ENCODE peak calls at places on chromosomes 5 and 9, in four cellular contexts. E, N, G and U are unnamed samples.
A peak's percentile ranks its signal among the peaks of the same experiment; 100 is the strongest.

GRCh38 chr9:135082536-135082935 is 4.9 kb upstream of the OLFM1 start:
- DNase-seq in E (no peak), N (no peak), G (no peak), U (no peak)

GRCh38 chr5:140800816-140801493 is at the start of gene PCDHA3:
- DNase-seq in E (no peak), N (no peak), G (no peak), U (no peak)

GRCh38 chr9:136209786-136210185 is 4.9 kb upstream of the LHX3 start:
- DNase-seq in E (no peak), N (no peak), G (no peak), U (no peak)

GRCh38 chr5:93236807-93237421 is 344.1 kb downstream of the NR2F1-AS1 start:
- DNase-seq in E (no peak), N (peak; percentile 88), G (no peak), U (no peak)

GRCh38 chr5:72559866-72560766 is 52.9 kb upstream of the ZNF366 start:
- DNase-seq in E (no peak), N (no peak), G (no peak), U (no peak)

GRCh38 chr5:94361161-94361560 is 257.2 kb downstream of the KIAA0825 start:
- DNase-seq in E (no peak), N (no peak), G (no peak), U (no peak)

GRCh38 chr9:650362-650761 is 191.1 kb upstream of the DMRT1 start:
- DNase-seq in E (no peak), N (no peak), G (no peak), U (no peak)

GRCh38 chr9:6417186-6417585 is 4.2 kb downstream of the UHRF2 start:
- DNase-seq in E (peak; percentile 52), N (no peak), G (no peak), U (no peak)

GRCh38 chr5:180115326-180116076 is 43.9 kb upstream of the RNF130 start:
- DNase-seq in E (no peak), N (no peak), G (no peak), U (no peak)

GRCh38 chr9:26326473-26327044 is 566.0 kb downstream of the CAAP1 start:
- DNase-seq in E (peak; percentile 62), N (peak; percentile 72), G (peak; percentile 25), U (no peak)

GRCh38 chr9:112110773-112111106 is 64.4 kb downstream of the SUSD1 start:
- DNase-seq in E (peak; percentile 14), N (no peak), G (no peak), U (no peak)

GRCh38 chr5:146078566-146078965 is 26.8 kb downstream of the PLAC8L1 start:
- DNase-seq in E (no peak), N (no peak), G (no peak), U (no peak)

GRCh38 chr9:34249274-34249673 is 70.4 kb downstream of the UBAP1 start:
- DNase-seq in E (no peak), N (no peak), G (no peak), U (no peak)

GRCh38 chr5:17189381-17190036 is 27.9 kb upstream of the BASP1 start:
- DNase-seq in E (peak; percentile 81), N (peak; percentile 67), G (peak; percentile 69), U (peak; percentile 79)

GRCh38 chr9:84597131-84597530 is 72.4 kb upstream of the NTRK2 start:
- DNase-seq in E (peak; percentile 66), N (no peak), G (no peak), U (no peak)

GRCh38 chr5:95284512-95285405 is at the start of gene MCTP1:
- DNase-seq in E (peak; percentile 8), N (no peak), G (peak; percentile 50), U (no peak)

GRCh38 chr5:530556-530955 is 6.3 kb upstream of the SLC9A3 start:
- DNase-seq in E (no peak), N (no peak), G (no peak), U (no peak)

GRCh38 chr5:64144429-64145215 is 21.0 kb upstream of the RNF180 start:
- DNase-seq in E (no peak), N (no peak), G (no peak), U (no peak)

GRCh38 chr5:96049398-96050272 is 88.0 kb upstream of the ELL2 start:
- DNase-seq in E (no peak), N (peak; percentile 70), G (no peak), U (no peak)

GRCh38 chr5:134878403-134878802 is 4.2 kb downstream of the TXNDC15 start:
- DNase-seq in E (no peak), N (no peak), G (no peak), U (no peak)

GRCh38 chr9:109304350-109304749 is 16.5 kb downstream of the EPB41L4B start:
- DNase-seq in E (no peak), N (no peak), G (no peak), U (no peak)

GRCh38 chr5:31559942-31560341 is 27.8 kb downstream of the C5orf22 start:
- DNase-seq in E (no peak), N (no peak), G (no peak), U (no peak)

GRCh38 chr5:132777209-132778069 is at the start of gene SEPTIN8:
- DNase-seq in E (peak; percentile 54), N (no peak), G (peak; percentile 35), U (no peak)

GRCh38 chr9:112547712-112548440 is 61.2 kb downstream of the KIAA1958 start:
- DNase-seq in E (no peak), N (no peak), G (no peak), U (no peak)

GRCh38 chr9:37187269-37187668 is 66.9 kb downstream of the ZCCHC7 start:
- DNase-seq in E (peak; percentile 78), N (no peak), G (no peak), U (no peak)

GRCh38 chr5:116097301-116097700 is 12.5 kb downstream of the COMMD10 start:
- DNase-seq in E (no peak), N (peak; percentile 25), G (no peak), U (no peak)

GRCh38 chr5:122844136-122844915 is 1.1 kb upstream of the SNX24 start:
- DNase-seq in E (peak; percentile 10), N (no peak), G (no peak), U (no peak)

GRCh38 chr9:114677418-114677817 is 4.6 kb downstream of the TEX48 start:
- DNase-seq in E (no peak), N (peak; percentile 99), G (no peak), U (no peak)

GRCh38 chr9:4796988-4797956 is 4.5 kb downstream of the RCL1 start:
- DNase-seq in E (peak; percentile 52), N (peak; percentile 36), G (no peak), U (no peak)

GRCh38 chr5:150079655-150080461 is 6.5 kb downstream of the CSF1R start:
- DNase-seq in E (no peak), N (no peak), G (no peak), U (peak; percentile 62)

GRCh38 chr5:4413996-4414395 is 726.1 kb upstream of the ADAMTS16 start:
- DNase-seq in E (no peak), N (no peak), G (no peak), U (no peak)

DNA sequence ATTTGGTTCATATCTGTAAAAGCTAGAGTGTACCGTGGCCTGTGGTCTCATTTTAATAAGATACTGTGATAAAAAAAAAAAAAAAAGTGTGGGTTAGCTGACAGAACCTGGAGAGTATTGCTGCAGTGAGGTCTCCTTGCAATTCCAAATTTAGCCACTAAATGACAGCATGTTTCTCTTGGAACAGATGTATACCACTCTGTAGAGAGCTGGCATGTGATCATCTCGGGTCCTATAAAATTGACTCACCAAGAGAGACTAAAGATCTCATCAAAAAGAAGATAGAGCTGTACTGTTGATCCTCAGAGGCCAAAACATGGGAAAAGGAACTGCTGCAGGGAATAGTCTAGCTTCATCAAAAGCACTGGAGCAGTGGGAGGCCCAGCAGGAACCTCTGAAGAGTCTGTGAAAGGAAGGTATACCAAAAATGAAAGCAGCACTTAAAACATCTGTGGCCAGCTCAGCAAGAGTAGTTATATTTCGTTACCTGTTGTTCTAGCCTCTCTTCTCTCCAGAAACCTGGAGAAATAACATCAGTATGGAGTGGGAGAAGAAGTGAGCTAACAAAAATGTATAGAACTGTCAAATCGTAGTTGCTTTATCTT is 826.8 kb downstream of the EFNA5 start:
- DNase-seq in E (peak; percentile 15), N (no peak), G (no peak), U (no peak)
- TF ChIP-seq CTCF in E (no peak), N (no peak), G (peak; percentile 15), U (peak; percentile 47)

GRCh38 chr9:120985759-120986353 is 59.3 kb upstream of the TRAF1 start:
- DNase-seq in E (peak; percentile 59), N (peak; percentile 77), G (no peak), U (no peak)
- TF ChIP-seq CTCF in E (peak; percentile 53), N (peak; percentile 82), G (peak; percentile 44), U (peak; percentile 77)

GRCh38 chr9:21402387-21403247 is 6.3 kb upstream of the IFNA8 start:
- DNase-seq in E (no peak), N (no peak), G (no peak), U (no peak)
- TF ChIP-seq CTCF in E (no peak), N (peak; percentile 23), G (peak; percentile 32), U (peak; percentile 39)

GRCh38 chr5:18772475-18772874 is 1138.2 kb downstream of the TAF11L14 start:
- DNase-seq in E (no peak), N (no peak), G (no peak), U (no peak)
- TF ChIP-seq CTCF in E (no peak), N (no peak), G (peak; percentile 57), U (peak; percentile 56)

GRCh38 chr5:156803404-156803803 is 46.7 kb upstream of the PPP1R2B start:
- DNase-seq in E (no peak), N (no peak), G (no peak), U (no peak)

GRCh38 chr5:156799171-156799570 is 50.9 kb upstream of the PPP1R2B start:
- DNase-seq in E (no peak), N (no peak), G (no peak), U (no peak)

GRCh38 chr5:156798201-156798600 is 51.9 kb upstream of the PPP1R2B start:
- DNase-seq in E (no peak), N (no peak), G (no peak), U (no peak)

GRCh38 chr5:156802501-156802900 is 47.6 kb upstream of the PPP1R2B start:
- DNase-seq in E (no peak), N (no peak), G (no peak), U (no peak)

DNA sequence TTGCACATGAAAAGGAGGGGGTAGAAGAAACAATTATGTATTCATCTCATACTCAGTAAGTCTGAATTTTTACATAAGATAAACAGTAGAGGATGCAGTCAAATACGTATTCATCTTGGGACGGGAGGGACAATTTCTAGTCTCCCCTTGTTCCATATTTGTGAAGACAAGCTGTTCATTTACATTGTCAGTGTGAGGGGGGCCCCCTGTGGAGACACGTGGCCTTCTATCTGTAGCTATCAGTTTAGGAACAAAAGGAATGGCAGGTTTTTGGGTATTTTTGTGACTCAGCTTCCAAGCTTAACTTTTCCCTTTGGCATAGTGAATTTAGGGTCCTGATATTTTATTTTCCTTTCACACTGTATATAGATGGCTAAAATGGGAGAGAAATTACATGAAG is 49.1 kb upstream of the PPP1R2B start:
- DNase-seq in E (no peak), N (no peak), G (no peak), U (no peak)
- TF ChIP-seq CTCF in E (no peak), N (no peak), G (no peak), U (no peak)

GRCh38 chr9:79686381-79687130 is 114.8 kb downstream of the TLE4 start:
- DNase-seq in E (no peak), N (peak; percentile 88), G (no peak), U (no peak)
- TF ChIP-seq CTCF in E (no peak), N (no peak), G (no peak), U (no peak)

GRCh38 chr5:36066001-36066539 is 612 bp downstream of the UGT3A2 start:
- DNase-seq in E (no peak), N (no peak), G (no peak), U (no peak)
- TF ChIP-seq CTCF in E (no peak), N (no peak), G (no peak), U (no peak)

GRCh38 chr5:14793851-14794250 is 77.7 kb downstream of the ANKH start:
- DNase-seq in E (no peak), N (no peak), G (no peak), U (no peak)
- TF ChIP-seq CTCF in E (no peak), N (no peak), G (no peak), U (no peak)